ENCODE peak calls at places on chromosomes 12 and 14, in four cellular contexts. L is HepG2, B is GM12878, J is K562. K is an unnamed sample.

GRCh38 chr12:57005980-57006808 is at the start of gene ZBTB39:
- DNase-seq in B (no peak), L (peak; percentile 20), J (peak; percentile 95), K (no peak)

GRCh38 chr14:34065222-34065621 is 114.3 kb upstream of the EGLN3 start:
- DNase-seq in L (no peak), J (no peak), B (no peak), K (no peak)

GRCh38 chr14:53127832-53128231 is 25.3 kb downstream of the DDHD1 start:
- DNase-seq in B (no peak), L (no peak), J (no peak), K (no peak)

GRCh38 chr14:83217492-83217891 is 1683.8 kb upstream of the SEL1L start:
- DNase-seq in B (no peak), L (no peak), J (no peak), K (no peak)

GRCh38 chr14:68791078-68791983 is 1.5 kb downstream of the ZFP36L1 start:
- DNase-seq in J (no peak), B (no peak), L (no peak), K (peak; percentile 49)

GRCh38 chr12:30874455-30875313 is 51.9 kb upstream of the TSPAN11 start:
- DNase-seq in L (no peak), J (no peak), B (no peak), K (no peak)

GRCh38 chr12:89566615-89567014 is 40.8 kb upstream of the POC1B start:
- DNase-seq in B (no peak), J (no peak), L (no peak), K (no peak)

GRCh38 chr14:36901846-36902245 is 240.2 kb downstream of the PAX9 start:
- DNase-seq in J (no peak), B (no peak), L (no peak), K (no peak)

GRCh38 chr12:76029982-76030377 is 1.6 kb downstream of the PHLDA1 start:
- DNase-seq in L (no peak), B (no peak), J (no peak), K (no peak)

GRCh38 chr12:94100254-94100653 is 48.1 kb upstream of the PLXNC1 start:
- DNase-seq in L (no peak), B (no peak), J (peak; percentile 65), K (no peak)

GRCh38 chr12:67633024-67633423 is 15.5 kb upstream of the DYRK2 start:
- DNase-seq in J (no peak), L (no peak), B (no peak), K (no peak)

DNA sequence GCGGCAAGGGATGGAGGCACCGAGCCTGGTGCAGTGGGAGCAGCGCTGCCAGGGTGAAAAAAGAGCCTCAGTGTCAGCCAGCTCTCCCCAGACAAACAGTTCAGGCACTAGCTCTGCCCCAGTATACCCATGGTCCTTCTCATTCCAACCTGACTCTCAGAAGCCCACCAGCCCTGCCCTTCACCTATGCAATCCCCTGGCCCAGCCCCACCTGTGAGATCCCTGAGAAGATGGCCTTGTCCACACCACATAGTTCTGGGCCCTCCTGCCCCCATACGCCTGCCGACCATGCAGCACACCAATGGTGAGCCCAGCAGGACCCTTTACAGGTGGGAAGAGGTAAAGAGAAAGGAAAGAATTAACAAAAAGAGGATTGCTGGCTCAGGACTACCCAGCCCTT is 6.5 kb downstream of the KMT2D start:
- DNase-seq in J (no peak), L (no peak), B (no peak), K (no peak)
- TF ChIP-seq HDAC6 in J (no peak), L (no peak), B (no peak), K (no peak)

DNA sequence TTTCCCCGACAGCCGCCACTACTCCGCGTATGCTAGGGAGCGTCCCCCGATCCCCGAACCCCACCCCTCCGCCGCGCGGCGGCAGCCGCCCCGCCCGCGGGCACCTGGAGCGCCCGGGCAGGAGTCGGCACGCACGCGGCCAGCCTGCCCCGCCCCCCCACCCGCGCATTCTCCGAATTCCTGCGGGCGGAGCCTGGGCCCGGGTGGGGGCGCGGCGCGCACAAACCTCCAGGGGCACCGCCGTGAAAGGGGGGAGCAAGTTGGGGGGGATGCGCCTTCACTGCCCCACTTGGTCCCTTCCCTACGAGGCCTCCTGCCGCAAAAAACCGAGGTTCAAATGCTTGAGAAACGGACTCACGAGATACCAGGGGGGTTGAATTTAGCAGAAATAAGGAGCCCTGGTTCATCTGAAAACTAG is 1.7 kb downstream of the AJUBA start:
- DNase-seq in L (peak; percentile 76), B (no peak), J (no peak), K (peak; percentile 80)
- TF ChIP-seq GABPA in L (no peak), B (no peak), J (no peak), K (no peak)

DNA sequence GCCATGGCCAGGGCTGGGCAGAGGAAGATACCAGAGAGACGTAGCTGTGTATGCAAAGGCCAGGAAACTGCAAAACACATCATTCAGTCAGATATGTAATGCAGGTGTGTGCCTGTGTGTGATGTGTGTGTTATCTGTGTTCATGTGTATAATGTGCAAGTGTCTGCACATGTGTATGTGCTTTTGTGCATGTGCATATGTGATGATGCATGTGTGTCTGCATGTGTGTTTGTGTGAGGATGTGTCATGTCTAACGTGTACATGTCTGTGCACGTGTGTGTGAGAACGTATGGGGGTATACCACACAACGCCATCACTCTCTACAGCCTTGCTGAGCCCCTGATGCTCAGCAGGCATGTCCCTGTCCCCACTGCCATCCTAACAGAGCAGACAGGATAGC is 9.7 kb downstream of the DIO3 start:
- DNase-seq in J (no peak), B (no peak), L (no peak), K (no peak)
- TF ChIP-seq HDAC6 in J (no peak), B (no peak), L (no peak), K (no peak)

GRCh38 chr12:125079943-125080645 is 14.9 kb downstream of the AACS start:
- DNase-seq in L (no peak), B (no peak), J (no peak), K (no peak)
- TF ChIP-seq GABPA in L (no peak), B (no peak), J (no peak), K (no peak)

DNA sequence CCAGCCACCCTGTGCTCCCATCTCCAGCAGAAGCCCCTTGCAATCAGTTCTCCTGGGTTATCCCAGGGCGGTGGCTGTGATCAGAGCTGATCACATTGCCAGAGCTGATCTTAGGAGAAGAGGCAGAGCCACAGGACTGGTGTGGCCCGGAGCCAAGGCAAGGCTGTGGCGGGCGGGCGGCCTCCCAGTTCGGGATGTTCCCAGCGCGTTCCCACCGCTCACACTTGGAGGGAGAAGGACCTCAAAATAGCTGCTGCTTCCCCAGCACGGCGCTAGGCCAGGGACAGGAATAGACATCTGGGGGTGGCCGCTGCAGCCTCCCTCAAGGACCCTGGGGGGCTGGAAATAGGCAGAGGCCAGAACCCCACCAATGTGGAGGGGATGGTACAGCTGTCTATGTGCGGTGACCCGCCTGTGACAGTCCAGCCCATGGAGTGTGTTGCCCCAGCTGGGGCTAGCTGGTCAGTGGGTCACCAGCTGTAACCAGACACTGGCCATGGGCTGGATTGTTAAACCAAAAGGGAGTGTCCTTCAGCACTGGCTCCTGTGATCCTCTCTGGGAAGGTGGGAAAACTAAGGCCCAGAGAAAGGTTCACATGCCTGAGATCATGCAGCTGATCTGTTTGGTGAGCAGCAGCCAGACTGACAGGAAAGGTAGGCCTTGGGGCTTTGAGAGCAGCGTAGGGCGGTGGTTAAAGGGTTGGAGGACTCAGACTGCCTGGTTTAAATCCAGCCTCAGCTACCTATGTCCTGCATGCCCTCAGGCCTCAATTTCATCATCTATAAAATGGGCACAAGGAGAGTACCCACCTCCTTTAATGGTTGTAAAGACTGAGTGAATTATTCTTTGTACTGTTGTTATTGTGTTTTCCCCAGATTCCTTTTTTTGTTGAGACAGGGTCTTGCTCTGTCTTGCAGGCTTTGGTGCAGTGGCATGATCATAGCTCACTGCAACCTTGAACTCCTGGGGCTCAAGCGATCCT is 8.0 kb upstream of the POP5 start:
- DNase-seq in J (no peak), B (no peak), L (no peak), K (no peak)
- TF ChIP-seq HDAC6 in J (no peak), B (no peak), L (no peak), K (no peak)

GRCh38 chr12:83149987-83150386 is 463.3 kb downstream of the TMTC2 start:
- DNase-seq in B (no peak), L (no peak), J (no peak), K (no peak)

GRCh38 chr12:83153156-83153555 is 466.4 kb downstream of the TMTC2 start:
- DNase-seq in B (peak; percentile 3), J (no peak), L (no peak), K (no peak)

GRCh38 chr12:83147341-83147740 is 460.6 kb downstream of the TMTC2 start:
- DNase-seq in B (no peak), J (no peak), L (no peak), K (no peak)

GRCh38 chr12:83145325-83145724 is 458.6 kb downstream of the TMTC2 start:
- DNase-seq in B (no peak), J (no peak), L (no peak), K (no peak)

DNA sequence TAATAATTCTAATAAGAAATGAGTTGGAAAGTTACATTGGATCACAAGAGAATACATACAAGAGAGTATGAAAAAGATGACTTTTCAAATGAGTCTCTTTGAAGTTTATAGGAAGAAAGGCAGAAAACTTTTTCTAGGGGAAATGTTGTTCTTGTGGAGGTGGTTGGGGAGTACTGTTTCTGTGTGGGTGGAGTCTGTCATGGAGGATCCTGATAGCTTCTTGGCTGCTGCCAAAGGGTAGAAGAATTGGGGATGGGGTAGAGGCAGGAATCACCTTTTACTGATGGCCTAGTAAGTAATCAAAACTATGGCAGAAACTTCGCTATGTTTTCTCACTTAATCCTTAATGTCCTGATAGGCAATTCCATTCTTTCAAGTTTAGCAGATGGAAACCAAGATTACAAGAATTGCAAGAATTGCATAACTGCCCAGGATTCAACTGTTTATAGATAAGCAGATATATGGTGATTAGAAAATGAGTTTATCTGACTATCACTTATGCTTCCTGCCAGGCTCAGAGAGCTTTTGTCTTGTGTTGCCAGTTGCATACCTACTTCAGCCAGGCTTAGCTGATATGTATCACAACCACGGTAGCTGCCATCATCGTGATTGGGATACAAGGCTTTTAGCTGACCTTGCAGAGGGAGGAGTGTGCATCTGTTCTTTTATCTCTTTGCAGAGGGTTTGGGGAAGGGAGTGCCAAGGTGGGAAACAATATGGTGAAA is 463.9 kb downstream of the TMTC2 start:
- DNase-seq in B (no peak), J (peak; percentile 24), L (no peak), K (no peak)
- TF ChIP-seq GABPA in B (no peak), J (no peak), L (no peak), K (no peak)

GRCh38 chr12:121807656-121808347 is 4.0 kb downstream of the SETD1B start:
- DNase-seq in B (no peak), L (no peak), J (no peak), K (no peak)
- TF ChIP-seq HDAC6 in B (no peak), L (no peak), J (no peak), K (no peak)

K was measured in H1.